ENCODE peak calls at places on chromosomes 3 and 15, in eight cellular contexts. One of them, this sample, is unnamed.

GRCh38 chr3:157042226-157042625 is 117.7 kb downstream of the CCNL1 start:
- DNase-seq in ascending aorta: no peak
- DNase-seq in hepatocyte: no peak
- DNase-seq in upper lobe of right lung: no peak
- DNase-seq in K562: no peak
- DNase-seq in adrenal gland: no peak
- DNase-seq in SK-N-SH: no peak
- DNase-seq in pancreas: no peak
- DNase-seq in this sample: no peak

GRCh38 chr3:47583320-47584075 is 4.8 kb upstream of the CSPG5 start:
- DNase-seq in K562: no peak
- DNase-seq in adrenal gland: peak; percentile 29
- DNase-seq in hepatocyte: no peak
- DNase-seq in upper lobe of right lung: no peak
- DNase-seq in SK-N-SH: no peak
- DNase-seq in ascending aorta: no peak
- DNase-seq in pancreas: no peak
- DNase-seq in this sample: no peak

GRCh38 chr15:93088200-93088980 is 621 bp downstream of the RGMA start:
- DNase-seq in pancreas: peak; percentile 45
- DNase-seq in K562: no peak
- DNase-seq in SK-N-SH: peak; percentile 83
- DNase-seq in hepatocyte: peak; percentile 55
- DNase-seq in ascending aorta: no peak
- DNase-seq in upper lobe of right lung: peak; percentile 70
- DNase-seq in adrenal gland: no peak
- DNase-seq in this sample: no peak

GRCh38 chr3:197953881-197954280 is 3.9 kb downstream of the RPL35A start:
- DNase-seq in hepatocyte: no peak
- DNase-seq in adrenal gland: peak; percentile 91
- DNase-seq in SK-N-SH: no peak
- DNase-seq in K562: no peak
- DNase-seq in ascending aorta: no peak
- DNase-seq in pancreas: no peak
- DNase-seq in upper lobe of right lung: no peak
- DNase-seq in this sample: no peak

GRCh38 chr15:81053621-81054020 is 52.9 kb downstream of the TLNRD1 start:
- DNase-seq in pancreas: no peak
- DNase-seq in hepatocyte: no peak
- DNase-seq in SK-N-SH: no peak
- DNase-seq in ascending aorta: no peak
- DNase-seq in K562: no peak
- DNase-seq in adrenal gland: no peak
- DNase-seq in upper lobe of right lung: no peak
- DNase-seq in this sample: no peak

GRCh38 chr3:82629937-82630336 is 868.5 kb upstream of the GBE1 start:
- DNase-seq in SK-N-SH: no peak
- DNase-seq in K562: no peak
- DNase-seq in ascending aorta: no peak
- DNase-seq in upper lobe of right lung: no peak
- DNase-seq in adrenal gland: no peak
- DNase-seq in pancreas: no peak
- DNase-seq in hepatocyte: no peak
- DNase-seq in this sample: no peak

GRCh38 chr3:95154775-95155174 is 1091.9 kb downstream of the NSUN3 start:
- DNase-seq in pancreas: no peak
- DNase-seq in K562: no peak
- DNase-seq in hepatocyte: no peak
- DNase-seq in adrenal gland: no peak
- DNase-seq in SK-N-SH: no peak
- DNase-seq in upper lobe of right lung: no peak
- DNase-seq in ascending aorta: no peak
- DNase-seq in this sample: no peak

GRCh38 chr3:81173514-81173913 is 587.9 kb downstream of the GBE1 start:
- DNase-seq in SK-N-SH: no peak
- DNase-seq in adrenal gland: no peak
- DNase-seq in K562: no peak
- DNase-seq in hepatocyte: peak; percentile 8
- DNase-seq in ascending aorta: no peak
- DNase-seq in pancreas: no peak
- DNase-seq in upper lobe of right lung: no peak
- DNase-seq in this sample: no peak

GRCh38 chr3:50610992-50611463 is 546 bp downstream of the CISH start:
- DNase-seq in K562: no peak
- DNase-seq in ascending aorta: no peak
- DNase-seq in upper lobe of right lung: no peak
- DNase-seq in adrenal gland: no peak
- DNase-seq in pancreas: no peak
- DNase-seq in SK-N-SH: peak; percentile 41
- DNase-seq in hepatocyte: no peak
- DNase-seq in this sample: no peak

GRCh38 chr3:181711325-181712135 is at the start of gene SOX2:
- DNase-seq in pancreas: peak; percentile 54
- DNase-seq in hepatocyte: peak; percentile 93
- DNase-seq in upper lobe of right lung: peak; percentile 80
- DNase-seq in adrenal gland: no peak
- DNase-seq in ascending aorta: no peak
- DNase-seq in SK-N-SH: peak; percentile 98
- DNase-seq in K562: peak; percentile 68
- DNase-seq in this sample: peak; percentile 92

GRCh38 chr3:167861649-167862048 is 126.1 kb downstream of the SERPINI1 start:
- DNase-seq in SK-N-SH: no peak
- DNase-seq in adrenal gland: no peak
- DNase-seq in hepatocyte: no peak
- DNase-seq in pancreas: no peak
- DNase-seq in upper lobe of right lung: no peak
- DNase-seq in ascending aorta: no peak
- DNase-seq in K562: no peak
- DNase-seq in this sample: no peak

GRCh38 chr15:81865850-81866537 is 179.8 kb downstream of the MEX3B start:
- DNase-seq in pancreas: no peak
- DNase-seq in upper lobe of right lung: no peak
- DNase-seq in adrenal gland: no peak
- DNase-seq in hepatocyte: no peak
- DNase-seq in SK-N-SH: no peak
- DNase-seq in ascending aorta: no peak
- DNase-seq in K562: no peak
- DNase-seq in this sample: no peak

GRCh38 chr3:14204605-14205284 is 26.1 kb downstream of the LSM3 start:
- DNase-seq in K562: peak; percentile 52
- DNase-seq in pancreas: peak; percentile 14
- DNase-seq in adrenal gland: peak; percentile 74
- DNase-seq in SK-N-SH: no peak
- DNase-seq in upper lobe of right lung: no peak
- DNase-seq in ascending aorta: no peak
- DNase-seq in hepatocyte: peak; percentile 59
- DNase-seq in this sample: peak; percentile 55

GRCh38 chr3:136276049-136276755 is 26.1 kb downstream of the PCCB start:
- DNase-seq in SK-N-SH: no peak
- DNase-seq in upper lobe of right lung: no peak
- DNase-seq in adrenal gland: no peak
- DNase-seq in ascending aorta: no peak
- DNase-seq in pancreas: no peak
- DNase-seq in K562: no peak
- DNase-seq in hepatocyte: no peak
- DNase-seq in this sample: no peak

GRCh38 chr3:90015688-90016356 is 908.4 kb downstream of the EPHA3 start:
- DNase-seq in ascending aorta: no peak
- DNase-seq in hepatocyte: peak; percentile 46
- DNase-seq in pancreas: no peak
- DNase-seq in upper lobe of right lung: no peak
- DNase-seq in K562: no peak
- DNase-seq in adrenal gland: no peak
- DNase-seq in SK-N-SH: no peak
- DNase-seq in this sample: no peak

GRCh38 chr3:98906230-98906629 is 4.7 kb upstream of the DCBLD2 start:
- DNase-seq in adrenal gland: no peak
- DNase-seq in ascending aorta: no peak
- DNase-seq in SK-N-SH: no peak
- DNase-seq in hepatocyte: no peak
- DNase-seq in pancreas: no peak
- DNase-seq in upper lobe of right lung: no peak
- DNase-seq in K562: no peak
- DNase-seq in this sample: no peak

GRCh38 chr3:143187132-143187531 is 67.6 kb downstream of the CHST2 start:
- DNase-seq in K562: no peak
- DNase-seq in adrenal gland: no peak
- DNase-seq in upper lobe of right lung: no peak
- DNase-seq in pancreas: no peak
- DNase-seq in ascending aorta: no peak
- DNase-seq in hepatocyte: no peak
- DNase-seq in SK-N-SH: no peak
- DNase-seq in this sample: no peak

GRCh38 chr3:55160241-55160877 is 232.5 kb upstream of the LRTM1 start:
- DNase-seq in adrenal gland: peak; percentile 24
- DNase-seq in ascending aorta: peak; percentile 26
- DNase-seq in pancreas: peak; percentile 18
- DNase-seq in hepatocyte: peak; percentile 55
- DNase-seq in upper lobe of right lung: no peak
- DNase-seq in SK-N-SH: no peak
- DNase-seq in K562: no peak
- DNase-seq in this sample: no peak

GRCh38 chr3:37770336-37770735 is 91.3 kb upstream of the CTDSPL start:
- DNase-seq in ascending aorta: no peak
- DNase-seq in K562: no peak
- DNase-seq in pancreas: no peak
- DNase-seq in hepatocyte: no peak
- DNase-seq in upper lobe of right lung: no peak
- DNase-seq in adrenal gland: no peak
- DNase-seq in SK-N-SH: no peak
- DNase-seq in this sample: no peak

GRCh38 chr3:138470687-138471086 is 36.3 kb downstream of the ESYT3 start:
- DNase-seq in ascending aorta: no peak
- DNase-seq in SK-N-SH: no peak
- DNase-seq in hepatocyte: no peak
- DNase-seq in K562: no peak
- DNase-seq in pancreas: no peak
- DNase-seq in adrenal gland: no peak
- DNase-seq in upper lobe of right lung: peak; percentile 62
- DNase-seq in this sample: no peak

GRCh38 chr3:138468451-138468850 is 34.0 kb downstream of the ESYT3 start:
- DNase-seq in adrenal gland: no peak
- DNase-seq in hepatocyte: no peak
- DNase-seq in ascending aorta: no peak
- DNase-seq in upper lobe of right lung: no peak
- DNase-seq in K562: no peak
- DNase-seq in pancreas: no peak
- DNase-seq in SK-N-SH: no peak
- DNase-seq in this sample: no peak

GRCh38 chr3:138467905-138468304 is 33.5 kb downstream of the ESYT3 start:
- DNase-seq in hepatocyte: no peak
- DNase-seq in K562: no peak
- DNase-seq in upper lobe of right lung: peak; percentile 50
- DNase-seq in SK-N-SH: no peak
- DNase-seq in pancreas: no peak
- DNase-seq in adrenal gland: no peak
- DNase-seq in ascending aorta: no peak
- DNase-seq in this sample: no peak

GRCh38 chr3:138469869-138470268 is 35.5 kb downstream of the ESYT3 start:
- DNase-seq in ascending aorta: no peak
- DNase-seq in upper lobe of right lung: peak; percentile 81
- DNase-seq in adrenal gland: no peak
- DNase-seq in pancreas: no peak
- DNase-seq in K562: no peak
- DNase-seq in hepatocyte: no peak
- DNase-seq in SK-N-SH: no peak
- DNase-seq in this sample: no peak

GRCh38 chr3:138468886-138469285 is 34.5 kb downstream of the ESYT3 start:
- DNase-seq in pancreas: no peak
- DNase-seq in hepatocyte: no peak
- DNase-seq in SK-N-SH: no peak
- DNase-seq in ascending aorta: no peak
- DNase-seq in upper lobe of right lung: no peak
- DNase-seq in adrenal gland: no peak
- DNase-seq in K562: no peak
- DNase-seq in this sample: no peak
- TF ChIP-seq CTCF in pancreas: no peak
- TF ChIP-seq CTCF in hepatocyte: no peak
- TF ChIP-seq CTCF in SK-N-SH: no peak
- TF ChIP-seq CTCF in ascending aorta: no peak
- TF ChIP-seq CTCF in upper lobe of right lung: no peak
- TF ChIP-seq CTCF in adrenal gland: no peak
- TF ChIP-seq CTCF in K562: no peak
- TF ChIP-seq CTCF in this sample: no peak

DNA sequence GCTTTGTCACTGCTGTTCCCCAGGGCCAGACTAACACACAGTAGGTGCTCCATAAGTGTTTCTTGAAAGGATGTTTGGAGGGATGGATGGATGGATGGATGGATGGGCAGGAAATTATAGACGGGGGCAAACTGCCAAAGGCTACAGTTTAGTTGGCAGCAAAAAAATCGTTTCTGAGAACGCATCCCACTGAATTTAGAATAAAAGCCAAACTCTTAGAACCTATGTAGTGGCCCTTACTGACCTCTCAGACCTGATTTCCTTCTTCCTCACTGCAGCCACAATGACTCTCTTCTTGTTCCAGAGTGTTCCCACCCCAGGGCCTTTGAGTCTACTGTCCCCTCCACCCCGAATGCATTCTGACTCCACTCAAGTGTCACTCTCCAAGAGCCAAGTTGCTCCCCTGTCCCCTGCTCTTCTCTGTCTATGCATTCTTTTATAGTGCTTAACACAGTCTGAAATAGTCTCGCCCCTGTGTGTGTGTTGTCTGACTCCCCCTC is 5.2 kb upstream of the GATA2 start:
- DNase-seq in adrenal gland: peak; percentile 17
- DNase-seq in ascending aorta: no peak
- DNase-seq in hepatocyte: no peak
- DNase-seq in upper lobe of right lung: no peak
- DNase-seq in SK-N-SH: no peak
- DNase-seq in pancreas: no peak
- DNase-seq in K562: no peak
- DNase-seq in this sample: no peak
- H3K4me3 ChIP-seq in adrenal gland: no peak overlapping the region
- H3K4me3 ChIP-seq in ascending aorta: peak overlapping the region; percentile 66
- H3K4me3 ChIP-seq in hepatocyte: peak overlapping the region; percentile 67
- H3K4me3 ChIP-seq in upper lobe of right lung: peak overlapping the region; percentile 46
- H3K4me3 ChIP-seq in SK-N-SH: peak overlapping the region; percentile 29
- H3K4me3 ChIP-seq in pancreas: no peak overlapping the region
- H3K4me3 ChIP-seq in K562: no peak overlapping the region
- H3K4me3 ChIP-seq in this sample: no peak overlapping the region

DNA sequence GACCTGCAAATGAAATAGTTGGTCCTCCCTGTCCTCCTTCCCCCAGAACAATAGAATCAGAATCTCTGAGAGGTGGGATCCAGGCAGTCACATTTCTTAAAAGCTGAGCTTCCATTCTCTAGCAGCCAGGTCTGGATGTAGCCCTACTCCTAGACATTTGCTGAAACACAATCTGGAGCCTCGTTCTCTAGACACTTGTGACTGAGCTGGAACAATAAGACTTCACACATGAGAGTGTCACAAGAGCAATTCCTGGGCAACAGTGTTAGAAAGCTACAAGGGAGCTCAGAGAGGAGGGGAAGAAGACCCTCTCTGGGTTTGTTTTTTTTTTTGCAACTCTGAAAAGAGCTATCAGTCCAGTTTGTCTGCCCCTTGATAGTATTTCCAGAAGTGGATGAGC is 14.5 kb downstream of the CORO2B start:
- DNase-seq in SK-N-SH: no peak
- DNase-seq in adrenal gland: no peak
- DNase-seq in upper lobe of right lung: no peak
- DNase-seq in hepatocyte: no peak
- DNase-seq in ascending aorta: no peak
- DNase-seq in pancreas: no peak
- DNase-seq in K562: no peak
- DNase-seq in this sample: no peak
- H3K4me1 ChIP-seq in SK-N-SH: peaks cover 4% of the 10 kb centered on the region
- H3K4me1 ChIP-seq in adrenal gland: no peaks in the 10 kb centered on the region
- H3K4me1 ChIP-seq in upper lobe of right lung: peaks cover 4% of the 10 kb centered on the region
- H3K4me1 ChIP-seq in hepatocyte: peaks cover 5% of the 10 kb centered on the region
- H3K4me1 ChIP-seq in ascending aorta: peaks cover 21% of the 10 kb centered on the region
- H3K4me1 ChIP-seq in pancreas: no peaks in the 10 kb centered on the region
- H3K4me1 ChIP-seq in K562: no peaks in the 10 kb centered on the region
- H3K4me1 ChIP-seq in this sample: peaks cover 14% of the 10 kb centered on the region

GRCh38 chr3:134190272-134190671 is 60.4 kb downstream of the RYK start:
- DNase-seq in K562: no peak
- DNase-seq in hepatocyte: no peak
- DNase-seq in pancreas: no peak
- DNase-seq in SK-N-SH: no peak
- DNase-seq in upper lobe of right lung: no peak
- DNase-seq in adrenal gland: no peak
- DNase-seq in ascending aorta: no peak
- DNase-seq in this sample: no peak
- TF ChIP-seq CTCF in K562: no peak
- TF ChIP-seq CTCF in hepatocyte: peak; percentile 6
- TF ChIP-seq CTCF in pancreas: no peak
- TF ChIP-seq CTCF in SK-N-SH: no peak
- TF ChIP-seq CTCF in upper lobe of right lung: no peak
- TF ChIP-seq CTCF in adrenal gland: no peak
- TF ChIP-seq CTCF in ascending aorta: no peak
- TF ChIP-seq CTCF in this sample: no peak

This sample was measured in Caco-2.